ENCODE peak calls at places on chromosomes 5 and 9, in four cellular contexts. One of them, this sample, is unnamed.
A peak's percentile ranks its signal among the peaks of the same experiment; 100 is the strongest.

GRCh38 chr5:132012385-132013005 is 1.0 kb upstream of the ACSL6 start:
- DNase-seq in WTC11: peak; percentile 84
- DNase-seq in body of pancreas: no peak
- DNase-seq in stimulated activated CD4-positive, alpha-beta T cell treated with anti-CD3 and anti-CD28 coated beads, Interleukin-1b, Interleukin-23, amount 100 ng/mL, for 1 hour: no peak
- DNase-seq in this sample: no peak

GRCh38 chr5:173615884-173616576 is 420 bp downstream of the BOD1 start:
- DNase-seq in WTC11: peak; percentile 64
- DNase-seq in body of pancreas: peak; percentile 80
- DNase-seq in stimulated activated CD4-positive, alpha-beta T cell treated with anti-CD3 and anti-CD28 coated beads, Interleukin-1b, Interleukin-23, amount 100 ng/mL, for 1 hour: peak; percentile 15
- DNase-seq in this sample: peak; percentile 29

GRCh38 chr5:165627548-165628170 is 2122.2 kb downstream of the MAT2B start:
- DNase-seq in WTC11: no peak
- DNase-seq in body of pancreas: no peak
- DNase-seq in stimulated activated CD4-positive, alpha-beta T cell treated with anti-CD3 and anti-CD28 coated beads, Interleukin-1b, Interleukin-23, amount 100 ng/mL, for 1 hour: no peak
- DNase-seq in this sample: no peak

GRCh38 chr5:177505075-177505474 is 4.6 kb downstream of the DOK3 start:
- DNase-seq in WTC11: no peak
- DNase-seq in body of pancreas: no peak
- DNase-seq in stimulated activated CD4-positive, alpha-beta T cell treated with anti-CD3 and anti-CD28 coated beads, Interleukin-1b, Interleukin-23, amount 100 ng/mL, for 1 hour: no peak
- DNase-seq in this sample: no peak

GRCh38 chr9:94867842-94868312 is 141.4 kb downstream of the AOPEP start:
- DNase-seq in WTC11: no peak
- DNase-seq in body of pancreas: peak; percentile 16
- DNase-seq in stimulated activated CD4-positive, alpha-beta T cell treated with anti-CD3 and anti-CD28 coated beads, Interleukin-1b, Interleukin-23, amount 100 ng/mL, for 1 hour: no peak
- DNase-seq in this sample: no peak

GRCh38 chr5:103674739-103675138 is 112.2 kb upstream of the NUDT12 start:
- DNase-seq in WTC11: no peak
- DNase-seq in body of pancreas: peak; percentile 2
- DNase-seq in stimulated activated CD4-positive, alpha-beta T cell treated with anti-CD3 and anti-CD28 coated beads, Interleukin-1b, Interleukin-23, amount 100 ng/mL, for 1 hour: no peak
- DNase-seq in this sample: no peak

GRCh38 chr5:72543365-72543764 is 36.2 kb upstream of the ZNF366 start:
- DNase-seq in WTC11: no peak
- DNase-seq in body of pancreas: no peak
- DNase-seq in stimulated activated CD4-positive, alpha-beta T cell treated with anti-CD3 and anti-CD28 coated beads, Interleukin-1b, Interleukin-23, amount 100 ng/mL, for 1 hour: no peak
- DNase-seq in this sample: no peak

GRCh38 chr9:137973829-137974416 is 96.3 kb downstream of the CACNA1B start:
- DNase-seq in WTC11: no peak
- DNase-seq in body of pancreas: no peak
- DNase-seq in stimulated activated CD4-positive, alpha-beta T cell treated with anti-CD3 and anti-CD28 coated beads, Interleukin-1b, Interleukin-23, amount 100 ng/mL, for 1 hour: no peak
- DNase-seq in this sample: no peak

GRCh38 chr9:14212116-14212515 is 101.8 kb downstream of the NFIB start:
- DNase-seq in WTC11: no peak
- DNase-seq in body of pancreas: no peak
- DNase-seq in stimulated activated CD4-positive, alpha-beta T cell treated with anti-CD3 and anti-CD28 coated beads, Interleukin-1b, Interleukin-23, amount 100 ng/mL, for 1 hour: no peak
- DNase-seq in this sample: no peak

GRCh38 chr5:157893611-157894010 is 34.7 kb upstream of the CLINT1 start:
- DNase-seq in WTC11: no peak
- DNase-seq in body of pancreas: no peak
- DNase-seq in stimulated activated CD4-positive, alpha-beta T cell treated with anti-CD3 and anti-CD28 coated beads, Interleukin-1b, Interleukin-23, amount 100 ng/mL, for 1 hour: no peak
- DNase-seq in this sample: no peak

GRCh38 chr9:105311317-105311716 is 66.9 kb downstream of the SLC44A1 start:
- DNase-seq in WTC11: no peak
- DNase-seq in body of pancreas: no peak
- DNase-seq in stimulated activated CD4-positive, alpha-beta T cell treated with anti-CD3 and anti-CD28 coated beads, Interleukin-1b, Interleukin-23, amount 100 ng/mL, for 1 hour: no peak
- DNase-seq in this sample: no peak

GRCh38 chr5:130526708-130527107 is 622.4 kb downstream of the CHSY3 start:
- DNase-seq in WTC11: no peak
- DNase-seq in body of pancreas: no peak
- DNase-seq in stimulated activated CD4-positive, alpha-beta T cell treated with anti-CD3 and anti-CD28 coated beads, Interleukin-1b, Interleukin-23, amount 100 ng/mL, for 1 hour: no peak
- DNase-seq in this sample: no peak

GRCh38 chr5:84634256-84634655 is 249.6 kb upstream of the EDIL3 start:
- DNase-seq in WTC11: no peak
- DNase-seq in body of pancreas: no peak
- DNase-seq in stimulated activated CD4-positive, alpha-beta T cell treated with anti-CD3 and anti-CD28 coated beads, Interleukin-1b, Interleukin-23, amount 100 ng/mL, for 1 hour: no peak
- DNase-seq in this sample: no peak

GRCh38 chr5:107576736-107577440 is 93.8 kb downstream of the EFNA5 start:
- DNase-seq in WTC11: no peak
- DNase-seq in body of pancreas: no peak
- DNase-seq in stimulated activated CD4-positive, alpha-beta T cell treated with anti-CD3 and anti-CD28 coated beads, Interleukin-1b, Interleukin-23, amount 100 ng/mL, for 1 hour: no peak
- DNase-seq in this sample: no peak

GRCh38 chr9:130364619-130365322 is 80.0 kb upstream of the ASS1 start:
- DNase-seq in WTC11: no peak
- DNase-seq in body of pancreas: no peak
- DNase-seq in stimulated activated CD4-positive, alpha-beta T cell treated with anti-CD3 and anti-CD28 coated beads, Interleukin-1b, Interleukin-23, amount 100 ng/mL, for 1 hour: no peak
- DNase-seq in this sample: no peak

GRCh38 chr9:83062011-83062652 is 810 bp downstream of the RASEF start:
- DNase-seq in WTC11: peak; percentile 56
- DNase-seq in body of pancreas: peak; percentile 90
- DNase-seq in stimulated activated CD4-positive, alpha-beta T cell treated with anti-CD3 and anti-CD28 coated beads, Interleukin-1b, Interleukin-23, amount 100 ng/mL, for 1 hour: no peak
- DNase-seq in this sample: peak; percentile 7

GRCh38 chr5:127909078-127909477 is 174.5 kb upstream of the SLC12A2 start:
- DNase-seq in WTC11: peak; percentile 48
- DNase-seq in body of pancreas: peak; percentile 56
- DNase-seq in stimulated activated CD4-positive, alpha-beta T cell treated with anti-CD3 and anti-CD28 coated beads, Interleukin-1b, Interleukin-23, amount 100 ng/mL, for 1 hour: no peak
- DNase-seq in this sample: peak; percentile 25

GRCh38 chr9:93900436-93900819 is 54.7 kb downstream of the BARX1 start:
- DNase-seq in WTC11: peak; percentile 1
- DNase-seq in body of pancreas: no peak
- DNase-seq in stimulated activated CD4-positive, alpha-beta T cell treated with anti-CD3 and anti-CD28 coated beads, Interleukin-1b, Interleukin-23, amount 100 ng/mL, for 1 hour: no peak
- DNase-seq in this sample: no peak

GRCh38 chr9:84875193-84875592 is 205.7 kb downstream of the NTRK2 start:
- DNase-seq in WTC11: no peak
- DNase-seq in body of pancreas: peak; percentile 4
- DNase-seq in stimulated activated CD4-positive, alpha-beta T cell treated with anti-CD3 and anti-CD28 coated beads, Interleukin-1b, Interleukin-23, amount 100 ng/mL, for 1 hour: no peak
- DNase-seq in this sample: no peak

GRCh38 chr5:43425965-43426364 is 13.8 kb upstream of the CCL28 start:
- DNase-seq in WTC11: no peak
- DNase-seq in body of pancreas: no peak
- DNase-seq in stimulated activated CD4-positive, alpha-beta T cell treated with anti-CD3 and anti-CD28 coated beads, Interleukin-1b, Interleukin-23, amount 100 ng/mL, for 1 hour: no peak
- DNase-seq in this sample: no peak

GRCh38 chr9:21810881-21811280 is 8.4 kb downstream of the MTAP start:
- DNase-seq in WTC11: no peak
- DNase-seq in body of pancreas: no peak
- DNase-seq in stimulated activated CD4-positive, alpha-beta T cell treated with anti-CD3 and anti-CD28 coated beads, Interleukin-1b, Interleukin-23, amount 100 ng/mL, for 1 hour: no peak
- DNase-seq in this sample: no peak

GRCh38 chr9:97518166-97518908 is 16.9 kb downstream of the TMOD1 start:
- DNase-seq in WTC11: no peak
- DNase-seq in body of pancreas: no peak
- DNase-seq in stimulated activated CD4-positive, alpha-beta T cell treated with anti-CD3 and anti-CD28 coated beads, Interleukin-1b, Interleukin-23, amount 100 ng/mL, for 1 hour: no peak
- DNase-seq in this sample: no peak

GRCh38 chr9:96073531-96074284 is 198.2 kb downstream of the ERCC6L2 start:
- DNase-seq in WTC11: no peak
- DNase-seq in body of pancreas: peak; percentile 94
- DNase-seq in stimulated activated CD4-positive, alpha-beta T cell treated with anti-CD3 and anti-CD28 coated beads, Interleukin-1b, Interleukin-23, amount 100 ng/mL, for 1 hour: no peak
- DNase-seq in this sample: no peak

GRCh38 chr5:1101991-1102713 is 9.7 kb downstream of the SLC12A7 start:
- DNase-seq in WTC11: peak; percentile 41
- DNase-seq in body of pancreas: no peak
- DNase-seq in stimulated activated CD4-positive, alpha-beta T cell treated with anti-CD3 and anti-CD28 coated beads, Interleukin-1b, Interleukin-23, amount 100 ng/mL, for 1 hour: no peak
- DNase-seq in this sample: no peak

GRCh38 chr9:78064075-78064474 is 32.5 kb upstream of the GNAQ start:
- DNase-seq in WTC11: no peak
- DNase-seq in body of pancreas: no peak
- DNase-seq in stimulated activated CD4-positive, alpha-beta T cell treated with anti-CD3 and anti-CD28 coated beads, Interleukin-1b, Interleukin-23, amount 100 ng/mL, for 1 hour: no peak
- DNase-seq in this sample: no peak

GRCh38 chr9:1032181-1032580 is 18.0 kb upstream of the DMRT2 start:
- DNase-seq in WTC11: no peak
- DNase-seq in body of pancreas: no peak
- DNase-seq in stimulated activated CD4-positive, alpha-beta T cell treated with anti-CD3 and anti-CD28 coated beads, Interleukin-1b, Interleukin-23, amount 100 ng/mL, for 1 hour: no peak
- DNase-seq in this sample: no peak

GRCh38 chr9:6566409-6567139 is 79.0 kb downstream of the GLDC start:
- DNase-seq in WTC11: no peak
- DNase-seq in body of pancreas: peak; percentile 12
- DNase-seq in stimulated activated CD4-positive, alpha-beta T cell treated with anti-CD3 and anti-CD28 coated beads, Interleukin-1b, Interleukin-23, amount 100 ng/mL, for 1 hour: no peak
- DNase-seq in this sample: no peak

GRCh38 chr5:111254613-111255012 is 30.4 kb downstream of the CAMK4 start:
- DNase-seq in WTC11: no peak
- DNase-seq in body of pancreas: no peak
- DNase-seq in stimulated activated CD4-positive, alpha-beta T cell treated with anti-CD3 and anti-CD28 coated beads, Interleukin-1b, Interleukin-23, amount 100 ng/mL, for 1 hour: no peak
- DNase-seq in this sample: no peak

GRCh38 chr9:114613087-114613486 is 2.0 kb downstream of the TMEM268 start:
- DNase-seq in WTC11: no peak
- DNase-seq in body of pancreas: no peak
- DNase-seq in stimulated activated CD4-positive, alpha-beta T cell treated with anti-CD3 and anti-CD28 coated beads, Interleukin-1b, Interleukin-23, amount 100 ng/mL, for 1 hour: no peak
- DNase-seq in this sample: no peak

GRCh38 chr9:133852476-133852875 is 114.3 kb upstream of the SARDH start:
- DNase-seq in WTC11: no peak
- DNase-seq in body of pancreas: no peak
- DNase-seq in stimulated activated CD4-positive, alpha-beta T cell treated with anti-CD3 and anti-CD28 coated beads, Interleukin-1b, Interleukin-23, amount 100 ng/mL, for 1 hour: no peak
- DNase-seq in this sample: no peak

GRCh38 chr5:96149546-96149945 is 187.9 kb upstream of the ELL2 start:
- DNase-seq in WTC11: no peak
- DNase-seq in body of pancreas: no peak
- DNase-seq in stimulated activated CD4-positive, alpha-beta T cell treated with anti-CD3 and anti-CD28 coated beads, Interleukin-1b, Interleukin-23, amount 100 ng/mL, for 1 hour: no peak
- DNase-seq in this sample: no peak

GRCh38 chr9:129523953-129524847 is 96.7 kb downstream of the C9orf50 start:
- DNase-seq in WTC11: no peak
- DNase-seq in body of pancreas: no peak
- DNase-seq in stimulated activated CD4-positive, alpha-beta T cell treated with anti-CD3 and anti-CD28 coated beads, Interleukin-1b, Interleukin-23, amount 100 ng/mL, for 1 hour: no peak
- DNase-seq in this sample: no peak

GRCh38 chr5:95923918-95924559 is 37.6 kb downstream of the ELL2 start:
- DNase-seq in WTC11: no peak
- DNase-seq in body of pancreas: no peak
- DNase-seq in stimulated activated CD4-positive, alpha-beta T cell treated with anti-CD3 and anti-CD28 coated beads, Interleukin-1b, Interleukin-23, amount 100 ng/mL, for 1 hour: no peak
- DNase-seq in this sample: no peak

GRCh38 chr9:18061856-18062255 is 412.1 kb upstream of the ADAMTSL1 start:
- DNase-seq in WTC11: no peak
- DNase-seq in body of pancreas: no peak
- DNase-seq in stimulated activated CD4-positive, alpha-beta T cell treated with anti-CD3 and anti-CD28 coated beads, Interleukin-1b, Interleukin-23, amount 100 ng/mL, for 1 hour: no peak
- DNase-seq in this sample: no peak

GRCh38 chr5:178207183-178207916 is 3.0 kb downstream of the HNRNPAB start:
- DNase-seq in WTC11: no peak
- DNase-seq in body of pancreas: peak; percentile 65
- DNase-seq in stimulated activated CD4-positive, alpha-beta T cell treated with anti-CD3 and anti-CD28 coated beads, Interleukin-1b, Interleukin-23, amount 100 ng/mL, for 1 hour: no peak
- DNase-seq in this sample: no peak

GRCh38 chr9:106218854-106219253 is 524.5 kb downstream of the TMEM38B start:
- DNase-seq in WTC11: no peak
- DNase-seq in body of pancreas: no peak
- DNase-seq in stimulated activated CD4-positive, alpha-beta T cell treated with anti-CD3 and anti-CD28 coated beads, Interleukin-1b, Interleukin-23, amount 100 ng/mL, for 1 hour: no peak
- DNase-seq in this sample: no peak

GRCh38 chr5:56155992-56156584 is 77.0 kb downstream of the ANKRD55 start:
- DNase-seq in WTC11: no peak
- DNase-seq in body of pancreas: peak; percentile 64
- DNase-seq in stimulated activated CD4-positive, alpha-beta T cell treated with anti-CD3 and anti-CD28 coated beads, Interleukin-1b, Interleukin-23, amount 100 ng/mL, for 1 hour: no peak
- DNase-seq in this sample: no peak

GRCh38 chr5:165119175-165119574 is 1613.8 kb downstream of the MAT2B start:
- DNase-seq in WTC11: no peak
- DNase-seq in body of pancreas: no peak
- DNase-seq in stimulated activated CD4-positive, alpha-beta T cell treated with anti-CD3 and anti-CD28 coated beads, Interleukin-1b, Interleukin-23, amount 100 ng/mL, for 1 hour: no peak
- DNase-seq in this sample: no peak

This sample was measured in iPS DF 6.9.